ENCODE peak calls at places on chromosomes 16 and 17, in seven cellular contexts. F, W, H, V, P, O and D are unnamed samples.

GRCh38 chr16:66961065-66961744 is at the start of gene CES3:
- DNase-seq in F (peak; percentile 74), W (peak; percentile 61), H (peak; percentile 87), V (peak; percentile 93), P (peak; percentile 62), O (peak; percentile 58), D (peak; percentile 94)

GRCh38 chr17:76054112-76054476 is 18.2 kb downstream of the SRP68 start:
- DNase-seq in F (peak; percentile 47), W (no peak), H (no peak), V (no peak), P (peak; percentile 63), O (peak; percentile 40), D (no peak)

GRCh38 chr17:79980246-79981043 is 55.2 kb downstream of the TBC1D16 start:
- DNase-seq in F (no peak), W (no peak), H (no peak), V (peak; percentile 29), P (no peak), O (no peak), D (no peak)

GRCh38 chr16:31869511-31870201 is 4.0 kb upstream of the ZNF267 start:
- DNase-seq in F (peak; percentile 84), W (no peak), H (no peak), V (peak; percentile 31), P (peak; percentile 25), O (peak; percentile 92), D (peak; percentile 24)

GRCh38 chr16:46991729-46992704 is 18.5 kb upstream of the DNAJA2 start:
- DNase-seq in F (no peak), W (no peak), H (no peak), V (peak; percentile 37), P (no peak), O (no peak), D (no peak)

GRCh38 chr16:59201821-59202220 is 467.7 kb upstream of the GOT2 start:
- DNase-seq in F (no peak), W (no peak), H (no peak), V (no peak), P (no peak), O (no peak), D (no peak)

GRCh38 chr16:52418206-52418605 is 128.7 kb downstream of the TOX3 start:
- DNase-seq in F (no peak), W (no peak), H (no peak), V (no peak), P (no peak), O (no peak), D (no peak)

GRCh38 chr16:28157768-28158535 is 53.8 kb downstream of the XPO6 start:
- DNase-seq in F (peak; percentile 78), W (no peak), H (no peak), V (no peak), P (no peak), O (peak; percentile 59), D (no peak)

GRCh38 chr17:40490289-40490853 is 11.1 kb downstream of the TNS4 start:
- DNase-seq in F (peak; percentile 83), W (no peak), H (peak; percentile 69), V (peak; percentile 86), P (no peak), O (peak; percentile 81), D (peak; percentile 88)

DNA sequence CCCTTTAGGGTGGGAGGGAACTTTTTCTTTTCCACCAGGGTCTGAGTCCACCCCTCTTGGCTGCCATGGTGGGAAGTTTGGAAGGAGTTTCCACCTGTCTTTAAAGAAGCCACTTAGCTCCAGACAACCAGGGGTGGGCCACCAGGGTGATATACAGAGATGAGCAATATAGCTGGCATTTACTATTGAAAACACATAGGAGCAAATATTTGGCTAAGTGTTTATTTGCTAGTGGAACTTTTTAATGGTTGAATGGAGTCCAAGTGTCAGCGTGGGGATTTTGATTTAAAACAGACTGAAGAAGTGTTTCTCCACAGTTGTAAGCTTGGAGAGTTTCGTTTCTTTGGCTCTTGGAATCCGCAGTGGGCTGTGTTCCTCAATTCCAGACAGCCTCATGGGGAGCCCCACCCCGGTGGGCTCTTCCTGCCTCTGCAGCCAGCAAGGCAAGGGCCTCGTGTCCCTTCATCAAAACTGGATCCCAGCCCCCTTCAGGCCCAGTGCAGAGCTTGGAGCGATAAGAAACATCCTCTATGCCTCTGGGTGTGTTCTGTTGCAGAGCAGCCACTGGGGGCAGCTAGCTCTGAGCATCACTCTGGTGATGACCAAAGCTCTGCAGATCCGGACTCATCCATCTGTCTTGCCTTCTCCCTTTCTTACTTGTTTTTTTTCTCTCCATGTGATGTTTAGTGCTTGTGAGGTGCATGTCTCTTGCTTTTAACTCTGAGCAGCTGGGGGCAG is 36.1 kb downstream of the NOG start:
- DNase-seq in F (peak; percentile 55), W (peak; percentile 21), H (peak; percentile 50), V (peak; percentile 83), P (no peak), O (peak; percentile 37), D (peak; percentile 87)
- H2BK5ac ChIP-seq in F (no peak overlapping the region), W (no peak overlapping the region), H (no peak overlapping the region), V (no peak overlapping the region), P (no peak overlapping the region), O (no peak overlapping the region), D (no peak overlapping the region)

GRCh38 chr17:74606050-74606449 is 14.0 kb upstream of the CD300LD start:
- DNase-seq in F (no peak), W (no peak), H (no peak), V (no peak), P (no peak), O (no peak), D (no peak)

GRCh38 chr17:74604748-74605147 is 12.7 kb upstream of the CD300LD start:
- DNase-seq in F (no peak), W (no peak), H (no peak), V (no peak), P (no peak), O (no peak), D (no peak)

GRCh38 chr17:74603746-74604145 is 11.7 kb upstream of the CD300LD start:
- DNase-seq in F (no peak), W (no peak), H (no peak), V (no peak), P (no peak), O (no peak), D (no peak)

GRCh38 chr17:74604200-74604599 is 12.1 kb upstream of the CD300LD start:
- DNase-seq in F (no peak), W (no peak), H (no peak), V (no peak), P (no peak), O (no peak), D (no peak)

DNA sequence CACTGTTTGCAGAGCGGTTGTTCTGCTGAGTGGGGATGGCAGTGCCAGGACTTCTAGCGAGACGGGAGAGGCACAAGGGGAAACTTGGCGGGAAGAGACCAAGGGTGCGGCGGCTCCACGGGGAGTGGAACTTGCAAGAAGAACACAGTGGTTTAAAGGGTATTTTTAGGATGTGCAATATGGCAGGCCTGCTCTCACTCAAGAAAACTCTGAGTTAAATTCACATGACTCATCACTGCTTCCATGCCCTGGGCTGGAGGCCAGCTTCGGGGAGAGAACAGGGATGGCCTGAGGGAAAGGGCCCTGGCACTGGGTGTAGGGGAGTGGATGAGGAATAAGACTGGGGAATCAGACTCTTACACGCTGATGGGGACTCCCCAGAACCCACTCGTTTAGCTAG is 13.3 kb upstream of the CD300LD start:
- DNase-seq in F (peak; percentile 46), W (no peak), H (no peak), V (no peak), P (no peak), O (peak; percentile 41), D (no peak)
- H3K4ac ChIP-seq in F (no peak overlapping the region), W (no peak overlapping the region), H (no peak overlapping the region), V (no peak overlapping the region), P (no peak overlapping the region), O (no peak overlapping the region), D (no peak overlapping the region)

GRCh38 chr16:57686577-57686976 is 8.0 kb upstream of the DRC7 start:
- DNase-seq in F (no peak), W (no peak), H (no peak), V (no peak), P (no peak), O (no peak), D (peak; percentile 37)

GRCh38 chr16:57689772-57690558 is 4.6 kb upstream of the DRC7 start:
- DNase-seq in F (no peak), W (no peak), H (no peak), V (no peak), P (peak; percentile 72), O (no peak), D (peak; percentile 70)

GRCh38 chr16:57688487-57688986 is 6.1 kb upstream of the DRC7 start:
- DNase-seq in F (no peak), W (no peak), H (no peak), V (no peak), P (no peak), O (no peak), D (no peak)

GRCh38 chr16:57690782-57691471 is 3.7 kb upstream of the DRC7 start:
- DNase-seq in F (no peak), W (no peak), H (no peak), V (no peak), P (no peak), O (peak; percentile 7), D (no peak)

DNA sequence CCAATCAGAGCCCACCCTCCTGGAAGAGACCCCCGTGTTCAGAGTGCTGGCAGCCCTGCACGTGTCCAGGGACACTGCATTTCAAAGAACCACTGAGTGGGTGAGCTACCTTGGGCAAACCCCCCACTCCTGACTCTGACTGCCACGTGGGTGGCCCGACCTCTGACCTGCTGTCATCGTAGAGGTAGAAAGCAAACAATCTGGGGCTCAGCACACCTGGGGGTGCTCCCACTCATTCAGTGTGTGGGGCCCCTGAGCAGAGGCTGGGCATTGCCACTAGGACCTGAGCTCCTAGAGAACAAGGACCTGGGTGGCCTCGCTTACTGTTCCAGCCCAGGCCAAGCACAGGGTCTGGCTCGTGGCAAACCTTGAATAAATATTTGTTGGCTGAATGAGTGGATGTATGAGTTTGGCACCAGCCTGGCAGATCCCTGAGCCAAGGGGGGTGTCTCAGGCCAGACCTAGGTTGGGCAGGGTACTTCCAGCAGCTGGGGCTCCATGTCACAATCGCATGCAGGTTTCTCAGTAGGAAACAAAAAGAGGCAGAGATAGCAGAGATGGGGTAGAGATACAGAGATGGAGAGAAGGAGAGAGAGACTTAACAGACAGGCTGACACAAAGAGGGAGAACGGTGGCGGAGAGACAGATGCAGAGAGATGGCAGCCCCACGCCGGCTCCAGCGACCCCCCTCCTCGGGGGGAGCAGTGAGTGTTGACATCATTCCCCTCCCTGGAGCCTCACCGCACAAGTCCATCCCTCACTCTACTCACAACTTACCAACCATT is 5.4 kb upstream of the DRC7 start:
- DNase-seq in F (no peak), W (no peak), H (no peak), V (no peak), P (no peak), O (no peak), D (no peak)
- H2BK5ac ChIP-seq in F (no peak overlapping the region), W (no peak overlapping the region), H (no peak overlapping the region), V (no peak overlapping the region), P (no peak overlapping the region), O (no peak overlapping the region), D (no peak overlapping the region)

GRCh38 chr16:49868164-49868668 is 12.3 kb upstream of the ZNF423 start:
- DNase-seq in F (no peak), W (no peak), H (no peak), V (no peak), P (no peak), O (no peak), D (no peak)

GRCh38 chr16:49869731-49870130 is 13.8 kb upstream of the ZNF423 start:
- DNase-seq in F (no peak), W (no peak), H (no peak), V (no peak), P (no peak), O (no peak), D (no peak)

GRCh38 chr16:49862694-49863093 is 6.8 kb upstream of the ZNF423 start:
- DNase-seq in F (no peak), W (no peak), H (no peak), V (no peak), P (no peak), O (no peak), D (no peak)

GRCh38 chr16:49867234-49867633 is 11.3 kb upstream of the ZNF423 start:
- DNase-seq in F (no peak), W (no peak), H (no peak), V (no peak), P (no peak), O (no peak), D (no peak)

GRCh38 chr16:49866533-49867155 is 10.7 kb upstream of the ZNF423 start:
- DNase-seq in F (no peak), W (peak; percentile 67), H (peak; percentile 63), V (peak; percentile 68), P (no peak), O (no peak), D (no peak)
- H3K4ac ChIP-seq in F (no peak overlapping the region), W (no peak overlapping the region), H (peak overlapping the region; percentile 92), V (no peak overlapping the region), P (no peak overlapping the region), O (no peak overlapping the region), D (no peak overlapping the region)